ENCODE peak calls at places on chromosomes 4 and X, in five cellular contexts. D is ascending aorta, W is colonic mucosa, R is ovary, Y is right atrium auricular region. F is an unnamed sample.

GRCh38 chr4:6649216-6649615 is 8.7 kb downstream of the MRFAP1 start:
- DNase-seq in D (peak; percentile 50), W (no peak), R (no peak), Y (no peak), F (no peak)

GRCh38 chr4:105457997-105458396 is 15.9 kb downstream of the PPA2 start:
- DNase-seq in D (no peak), W (no peak), R (no peak), Y (no peak), F (no peak)

GRCh38 chrX:119647552-119648420 is 41.6 kb upstream of the NKRF start:
- DNase-seq in D (no peak), W (no peak), R (no peak), Y (no peak), F (no peak)

GRCh38 chr4:152516156-152516555 is 19.7 kb downstream of the FBXW7 start:
- DNase-seq in D (no peak), W (no peak), R (no peak), Y (no peak), F (peak; percentile 21)

GRCh38 chrX:153061732-153062131 is 5.5 kb downstream of the PNMA3 start:
- DNase-seq in D (no peak), W (no peak), R (no peak), Y (no peak), F (no peak)

GRCh38 chr4:41814565-41814964 is 66.0 kb upstream of the PHOX2B start:
- DNase-seq in D (no peak), W (no peak), R (no peak), Y (no peak), F (peak; percentile 21)

GRCh38 chrX:7055386-7056137 is 92.0 kb upstream of the STS start:
- DNase-seq in D (no peak), W (peak; percentile 75), R (no peak), Y (no peak), F (no peak)

GRCh38 chr4:48333587-48333986 is 7.7 kb upstream of the SLAIN2 start:
- DNase-seq in D (no peak), W (no peak), R (no peak), Y (no peak), F (no peak)

GRCh38 chr4:128847074-128847724 is 37.7 kb downstream of the JADE1 start:
- DNase-seq in D (no peak), W (no peak), R (no peak), Y (no peak), F (peak; percentile 27)

GRCh38 chr4:176795441-176795840 is 2.7 kb upstream of the VEGFC start:
- DNase-seq in D (no peak), W (no peak), R (no peak), Y (no peak), F (no peak)

GRCh38 chr4:81113024-81113423 is 82.5 kb downstream of the BMP3 start:
- DNase-seq in D (no peak), W (no peak), R (no peak), Y (no peak), F (no peak)

GRCh38 chr4:112358415-112358814 is 61.2 kb downstream of the ALPK1 start:
- DNase-seq in D (no peak), W (no peak), R (no peak), Y (no peak), F (no peak)

GRCh38 chr4:182188622-182189021 is 54.6 kb upstream of the TENM3 start:
- DNase-seq in D (no peak), W (no peak), R (no peak), Y (no peak), F (peak; percentile 16)

GRCh38 chr4:73450398-73451004 is 14.5 kb downstream of the AFP start:
- DNase-seq in D (no peak), W (no peak), R (peak; percentile 53), Y (peak; percentile 61), F (no peak)

GRCh38 chr4:183314806-183315205 is 5.3 kb downstream of the CLDN22 start:
- DNase-seq in D (no peak), W (no peak), R (no peak), Y (no peak), F (no peak)
- H3K27ac ChIP-seq in D (no peak overlapping the region), W (no peak overlapping the region), R (no peak overlapping the region), Y (no peak overlapping the region), F (no peak overlapping the region)

GRCh38 chrX:108122748-108123147 is 31.2 kb downstream of the ATG4A start:
- DNase-seq in D (no peak), W (no peak), R (no peak), Y (no peak), F (no peak)
- H3K27ac ChIP-seq in D (no peak overlapping the region), W (no peak overlapping the region), R (no peak overlapping the region), Y (no peak overlapping the region), F (no peak overlapping the region)

DNA sequence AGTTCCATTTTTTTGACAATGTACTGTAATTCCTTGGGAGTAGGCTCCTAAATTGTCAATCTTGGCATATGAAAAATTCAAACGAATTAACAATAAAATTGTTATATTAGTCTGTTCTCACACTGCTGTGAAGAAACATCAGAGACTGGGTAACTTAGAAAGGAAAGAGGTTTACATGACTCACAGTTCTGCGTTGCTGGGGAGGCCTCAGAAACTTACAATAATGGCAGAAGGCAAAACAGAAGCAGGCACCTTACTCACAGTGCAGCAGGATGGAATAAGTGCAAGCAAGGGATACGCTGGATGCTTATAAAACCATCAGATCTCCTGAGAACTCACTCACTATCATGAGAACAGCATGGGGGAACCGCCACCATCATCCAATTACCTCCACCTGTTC is 246.4 kb upstream of the TRAM1L1 start:
- DNase-seq in D (no peak), W (no peak), R (no peak), Y (no peak), F (no peak)
- H3K27ac ChIP-seq in D (no peak overlapping the region), W (no peak overlapping the region), R (no peak overlapping the region), Y (no peak overlapping the region), F (no peak overlapping the region)

GRCh38 chrX:1387141-1387776 is 4.7 kb downstream of the SLC25A6 start:
- DNase-seq in D (no peak), W (no peak), R (no peak), Y (peak; percentile 57), F (no peak)
- H3K27ac ChIP-seq in D (no peak overlapping the region), W (no peak overlapping the region), R (no peak overlapping the region), Y (no peak overlapping the region), F (peak overlapping the region; percentile 32)

F was measured in cardiac muscle cell.